ENCODE peak calls at places on chromosomes 11 and 22, in eight cellular contexts. I is heart right ventricle, D is prostate gland, V is fibroblast of mammary gland, K is SK-N-SH, X is spleen, N is foreskin fibroblast, Z is Peyer's patch. Y is an unnamed sample.

GRCh38 chr11:2298795-2299747 is 2.6 kb downstream of the C11orf21 start:
- DNase-seq in I (no peak), D (peak), V (no peak), K (peak), X (peak), N (no peak), Z (peak), Y (peak)

GRCh38 chr11:111391328-111392124 is 12.5 kb upstream of the POU2AF1 start:
- DNase-seq in I (no peak), D (no peak), V (no peak), K (no peak), X (no peak), N (no peak), Z (no peak), Y (no peak)

GRCh38 chr11:65219930-65220213 is 38.1 kb downstream of the CAPN1 start:
- DNase-seq in I (no peak), D (no peak), V (peak), K (no peak), X (peak), N (peak), Z (no peak), Y (no peak)

GRCh38 chr11:8018742-8019631 is 31.9 kb downstream of the EIF3F start:
- DNase-seq in I (peak), D (peak), V (peak), K (peak), X (peak), N (peak), Z (peak), Y (peak)

GRCh38 chr22:47153854-47154542 is 391.5 kb downstream of the TBC1D22A start:
- DNase-seq in I (no peak), D (no peak), V (no peak), K (peak), X (no peak), N (peak), Z (no peak), Y (no peak)

GRCh38 chr22:49936973-49937757 is 18.7 kb downstream of the CRELD2 start:
- DNase-seq in I (peak), D (no peak), V (no peak), K (no peak), X (no peak), N (no peak), Z (no peak), Y (peak)

GRCh38 chr11:113256431-113257227 is 57.8 kb upstream of the TTC12 start:
- DNase-seq in I (peak), D (no peak), V (no peak), K (no peak), X (no peak), N (peak), Z (no peak), Y (no peak)

GRCh38 chr22:48096846-48097665 is 1334.6 kb downstream of the TBC1D22A start:
- DNase-seq in I (no peak), D (no peak), V (no peak), K (no peak), X (no peak), N (no peak), Z (no peak), Y (peak)

GRCh38 chr11:132242662-132243061 is 872.2 kb downstream of the NTM start:
- DNase-seq in I (no peak), D (no peak), V (no peak), K (no peak), X (no peak), N (no peak), Z (no peak), Y (no peak)

GRCh38 chr11:1375161-1375954 is 14.4 kb upstream of the BRSK2 start:
- DNase-seq in I (no peak), D (no peak), V (no peak), K (peak), X (no peak), N (no peak), Z (no peak), Y (peak)

GRCh38 chr11:44400431-44400830 is 90.5 kb upstream of the ALX4 start:
- DNase-seq in I (no peak), D (no peak), V (no peak), K (no peak), X (no peak), N (no peak), Z (no peak), Y (no peak)

GRCh38 chr11:128724891-128725611 is 31.2 kb downstream of the FLI1 start:
- DNase-seq in I (no peak), D (no peak), V (no peak), K (no peak), X (no peak), N (no peak), Z (no peak), Y (no peak)

GRCh38 chr11:74932797-74933196 is 16.1 kb downstream of the XRRA1 start:
- DNase-seq in I (no peak), D (no peak), V (peak), K (no peak), X (no peak), N (peak), Z (no peak), Y (no peak)

GRCh38 chr11:86183694-86184093 is 60.9 kb upstream of the EED start:
- DNase-seq in I (no peak), D (no peak), V (peak), K (no peak), X (no peak), N (peak), Z (no peak), Y (no peak)

GRCh38 chr11:125285844-125286243 is 121.3 kb downstream of the PKNOX2 start:
- DNase-seq in I (no peak), D (no peak), V (no peak), K (no peak), X (no peak), N (no peak), Z (no peak), Y (no peak)

GRCh38 chr22:48906177-48906835 is 921.4 kb downstream of the BRD1 start:
- DNase-seq in I (no peak), D (no peak), V (no peak), K (no peak), X (no peak), N (no peak), Z (no peak), Y (no peak)

GRCh38 chr22:42947211-42947990 is 67.5 kb downstream of the PACSIN2 start:
- DNase-seq in I (peak), D (no peak), V (no peak), K (no peak), X (no peak), N (no peak), Z (no peak), Y (no peak)

GRCh38 chr22:47929073-47929472 is 1166.6 kb downstream of the TBC1D22A start:
- DNase-seq in I (no peak), D (no peak), V (no peak), K (no peak), X (no peak), N (no peak), Z (no peak), Y (no peak)

GRCh38 chr11:40292636-40293585 is 1166.5 kb downstream of the LRRC4C start:
- DNase-seq in I (no peak), D (no peak), V (no peak), K (peak), X (no peak), N (peak), Z (no peak), Y (peak)

GRCh38 chr11:69638941-69639681 is 1.8 kb upstream of the CCND1 start:
- DNase-seq in I (peak), D (peak), V (peak), K (peak), X (peak), N (peak), Z (peak), Y (peak)

GRCh38 chr11:71251159-71251721 is 1.1 kb downstream of the SHANK2 start:
- DNase-seq in I (no peak), D (peak), V (no peak), K (peak), X (no peak), N (peak), Z (no peak), Y (peak)
- H3K4me3 ChIP-seq in I (no peak), D (peak), V (peak), K (no peak), X (peak), N (no peak), Z (peak), Y (peak)

DNA sequence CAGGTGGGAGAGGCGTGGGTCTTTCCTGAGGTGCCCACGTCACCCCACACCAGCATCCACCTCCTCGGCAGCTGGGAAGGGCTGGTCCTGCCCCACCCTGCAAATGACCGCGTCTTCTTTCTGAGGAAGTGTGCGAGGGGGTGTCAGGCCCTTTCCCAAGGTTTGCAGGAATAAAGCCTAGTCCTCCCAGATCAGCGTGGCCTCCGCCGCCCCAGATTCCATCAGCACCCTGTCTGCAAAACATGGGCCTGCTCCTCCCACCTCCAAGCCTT is 14.4 kb upstream of the SLC39A13 start:
- DNase-seq in I (no peak), D (no peak), V (no peak), K (no peak), X (peak), N (no peak), Z (peak), Y (peak)
- H3K4me3 ChIP-seq in I (no peak), D (no peak), V (no peak), K (no peak), X (peak), N (no peak), Z (no peak), Y (no peak)

GRCh38 chr11:119586181-119586580 is 142.8 kb downstream of the NECTIN1 start:
- DNase-seq in I (no peak), D (no peak), V (no peak), K (no peak), X (no peak), N (no peak), Z (no peak), Y (peak)

GRCh38 chr11:119580751-119581150 is 148.2 kb downstream of the NECTIN1 start:
- DNase-seq in I (no peak), D (no peak), V (no peak), K (no peak), X (no peak), N (no peak), Z (no peak), Y (no peak)

GRCh38 chr11:119585038-119585666 is 143.8 kb downstream of the NECTIN1 start:
- DNase-seq in I (no peak), D (peak), V (no peak), K (peak), X (no peak), N (peak), Z (no peak), Y (peak)

GRCh38 chr11:119583585-119583984 is 145.4 kb downstream of the NECTIN1 start:
- DNase-seq in I (no peak), D (no peak), V (peak), K (no peak), X (no peak), N (no peak), Z (no peak), Y (no peak)

GRCh38 chr11:119584193-119585037 is 144.6 kb downstream of the NECTIN1 start:
- DNase-seq in I (no peak), D (peak), V (peak), K (peak), X (no peak), N (peak), Z (no peak), Y (peak)
- H3K4me3 ChIP-seq in I (peak), D (peak), V (peak), K (peak), X (peak), N (peak), Z (peak), Y (peak)

DNA sequence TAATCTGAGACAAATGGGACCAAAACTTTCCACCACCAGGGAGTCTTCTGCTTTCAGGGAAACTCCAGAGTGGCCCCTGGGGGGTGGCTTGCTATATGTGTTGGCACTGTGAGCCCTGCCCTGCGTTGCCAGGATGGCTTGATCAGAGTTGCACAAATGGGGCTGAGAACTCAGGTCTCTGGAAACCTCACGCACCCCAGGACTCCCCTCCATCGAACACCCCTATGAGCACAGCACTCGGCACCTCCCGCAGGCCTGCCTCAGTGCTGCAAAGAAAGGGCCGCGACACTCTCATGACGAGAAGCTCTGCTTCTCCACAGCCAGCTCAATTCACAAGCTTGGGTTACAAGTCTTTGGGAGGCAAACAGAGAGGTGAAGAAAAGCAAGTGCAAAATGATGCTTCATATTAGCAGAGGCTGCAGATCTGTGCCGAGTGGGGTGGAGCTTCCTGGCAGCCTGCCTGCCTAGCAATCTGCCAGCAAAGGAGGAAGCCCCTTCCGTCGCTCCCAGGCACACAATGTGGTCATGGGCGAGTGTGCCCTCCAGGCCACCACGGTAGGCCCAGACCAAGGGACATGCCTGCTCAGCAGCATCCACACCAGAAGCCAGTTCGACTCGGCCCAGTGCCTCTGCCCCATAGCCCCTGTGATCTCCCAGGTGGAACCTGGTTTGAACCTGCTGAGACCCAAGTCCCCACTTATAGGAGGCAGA is 55.7 kb downstream of the MYH9 start:
- DNase-seq in I (peak), D (peak), V (peak), K (peak), X (peak), N (peak), Z (no peak), Y (peak)
- H3K4me3 ChIP-seq in I (peak), D (no peak), V (no peak), K (no peak), X (peak), N (no peak), Z (peak), Y (no peak)

GRCh38 chr22:44814266-44815098 is 62.1 kb downstream of the ARHGAP8 start:
- DNase-seq in I (no peak), D (no peak), V (no peak), K (no peak), X (peak), N (no peak), Z (no peak), Y (peak)
- H3K4me3 ChIP-seq in I (no peak), D (no peak), V (no peak), K (no peak), X (no peak), N (no peak), Z (no peak), Y (no peak)

GRCh38 chr11:119317592-119318239 is 786 bp upstream of the MCAM start:
- DNase-seq in I (no peak), D (no peak), V (no peak), K (peak), X (no peak), N (no peak), Z (no peak), Y (peak)
- H3K4me3 ChIP-seq in I (peak), D (peak), V (no peak), K (peak), X (peak), N (no peak), Z (peak), Y (peak)

GRCh38 chr11:4639931-4640330 is 2.7 kb downstream of the OR51D1 start:
- DNase-seq in I (no peak), D (no peak), V (no peak), K (no peak), X (no peak), N (no peak), Z (no peak), Y (no peak)

GRCh38 chr11:4636136-4636535 is 1.1 kb upstream of the OR51D1 start:
- DNase-seq in I (no peak), D (peak), V (no peak), K (no peak), X (no peak), N (no peak), Z (no peak), Y (no peak)

GRCh38 chr11:4637662-4638047 is 378 bp downstream of the OR51D1 start:
- DNase-seq in I (no peak), D (no peak), V (no peak), K (no peak), X (no peak), N (no peak), Z (no peak), Y (no peak)

GRCh38 chr11:4641501-4641900 is 2.3 kb upstream of the OR51E1 start:
- DNase-seq in I (no peak), D (no peak), V (no peak), K (no peak), X (no peak), N (no peak), Z (no peak), Y (no peak)

GRCh38 chr11:4636962-4637661 is at the start of gene OR51D1:
- DNase-seq in I (peak), D (peak), V (peak), K (peak), X (peak), N (peak), Z (peak), Y (peak)
- H3K4me3 ChIP-seq in I (peak), D (no peak), V (no peak), K (no peak), X (peak), N (no peak), Z (no peak), Y (no peak)

DNA sequence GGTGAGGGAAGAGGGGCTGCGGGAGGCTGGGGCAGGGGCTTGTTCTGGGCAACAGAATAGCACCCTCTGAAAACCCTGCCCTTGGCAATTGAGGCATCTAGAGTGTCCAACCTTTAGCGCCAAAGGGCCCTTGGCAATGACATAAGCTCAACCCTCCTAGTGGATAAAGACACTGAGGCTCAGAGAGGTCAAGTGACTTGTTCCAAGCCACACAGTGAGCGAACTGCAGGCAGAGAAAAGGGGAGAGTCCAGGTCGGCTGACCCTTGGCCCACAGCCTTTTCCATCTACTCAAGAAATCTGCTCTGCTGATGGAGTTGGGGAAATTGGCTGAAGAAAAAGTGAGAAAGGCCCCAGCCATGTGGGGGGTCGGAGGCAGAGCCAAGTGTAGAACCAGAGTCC is 2.9 kb downstream of the SEC14L2 start:
- DNase-seq in I (no peak), D (no peak), V (no peak), K (no peak), X (no peak), N (no peak), Z (no peak), Y (no peak)
- H3K4me3 ChIP-seq in I (no peak), D (no peak), V (peak), K (no peak), X (no peak), N (no peak), Z (no peak), Y (no peak)

Y was measured in H7.